ENCODE peak calls at places on chromosomes 7 and 10, in nine cellular contexts. L, G, N, M, V, O, D, S and U are unnamed samples.

GRCh38 chr10:13056461-13057077 is 43.4 kb upstream of the OPTN start:
- DNase-seq in L (no peak), G (no peak), N (peak; percentile 43), M (no peak), V (no peak), O (no peak), D (peak; percentile 21), S (peak; percentile 8), U (peak; percentile 29)

GRCh38 chr10:45023426-45023825 is 22.7 kb downstream of the ZNF22 start:
- DNase-seq in L (no peak), G (no peak), N (no peak), M (no peak), V (no peak), O (no peak), D (no peak), S (no peak), U (peak; percentile 8)

GRCh38 chr7:151565541-151565940 is 45.8 kb upstream of the RHEB start:
- DNase-seq in L (no peak), G (no peak), N (no peak), M (no peak), V (no peak), O (no peak), D (no peak), S (no peak), U (no peak)

GRCh38 chr10:102665904-102666509 is 21.7 kb downstream of the TRIM8 start:
- DNase-seq in L (no peak), G (no peak), N (no peak), M (no peak), V (no peak), O (no peak), D (no peak), S (no peak), U (no peak)

GRCh38 chr7:109387530-109387929 is 817.9 kb downstream of the DNAJB9 start:
- DNase-seq in L (no peak), G (no peak), N (no peak), M (no peak), V (no peak), O (no peak), D (no peak), S (no peak), U (no peak)

GRCh38 chr7:1123721-1124120 is 35.8 kb downstream of the GPER1 start:
- DNase-seq in L (peak; percentile 88), G (peak; percentile 87), N (peak; percentile 12), M (peak; percentile 91), V (peak; percentile 97), O (peak; percentile 59), D (no peak), S (no peak), U (peak; percentile 64)

GRCh38 chr7:3309140-3309539 is 8.1 kb downstream of the SDK1 start:
- DNase-seq in L (no peak), G (no peak), N (no peak), M (no peak), V (no peak), O (no peak), D (no peak), S (peak; percentile 64), U (no peak)

GRCh38 chr10:21172774-21173432 is 275.8 kb upstream of the NEBL start:
- DNase-seq in L (peak; percentile 15), G (no peak), N (peak; percentile 38), M (peak; percentile 32), V (no peak), O (no peak), D (no peak), S (no peak), U (no peak)

GRCh38 chr10:103816431-103816830 is 38.9 kb downstream of the SH3PXD2A start:
- DNase-seq in L (no peak), G (no peak), N (no peak), M (no peak), V (peak; percentile 42), O (no peak), D (no peak), S (no peak), U (peak; percentile 40)

GRCh38 chr7:118974836-118975235 is 750.3 kb downstream of the ANKRD7 start:
- DNase-seq in L (no peak), G (no peak), N (no peak), M (no peak), V (no peak), O (no peak), D (no peak), S (no peak), U (no peak)

GRCh38 chr7:131067220-131067619 is 260.5 kb upstream of the MKLN1 start:
- DNase-seq in L (no peak), G (no peak), N (no peak), M (no peak), V (no peak), O (no peak), D (no peak), S (no peak), U (no peak)

GRCh38 chr10:7525314-7526016 is 114.6 kb upstream of the SFMBT2 start:
- DNase-seq in L (no peak), G (no peak), N (peak; percentile 64), M (peak; percentile 50), V (no peak), O (no peak), D (peak; percentile 67), S (peak; percentile 38), U (peak; percentile 70)

GRCh38 chr10:13390604-13391522 is 42.8 kb upstream of the SEPHS1 start:
- DNase-seq in L (no peak), G (no peak), N (no peak), M (no peak), V (no peak), O (no peak), D (peak; percentile 57), S (no peak), U (no peak)

GRCh38 chr10:132360766-132361447 is 28.9 kb downstream of the LRRC27 start:
- DNase-seq in L (peak; percentile 36), G (no peak), N (peak; percentile 44), M (no peak), V (peak; percentile 62), O (no peak), D (peak; percentile 53), S (no peak), U (no peak)

GRCh38 chr7:112510032-112510742 is 29.4 kb downstream of the LSMEM1 start:
- DNase-seq in L (no peak), G (no peak), N (no peak), M (no peak), V (no peak), O (no peak), D (no peak), S (peak; percentile 79), U (peak; percentile 64)

GRCh38 chr10:48389272-48389671 is 82.8 kb downstream of the MAPK8 start:
- DNase-seq in L (no peak), G (no peak), N (no peak), M (no peak), V (no peak), O (no peak), D (peak; percentile 33), S (no peak), U (no peak)

GRCh38 chr7:1248459-1249131 is 15.9 kb downstream of the UNCX start:
- DNase-seq in L (peak; percentile 11), G (no peak), N (no peak), M (no peak), V (no peak), O (no peak), D (no peak), S (no peak), U (no peak)

GRCh38 chr7:65872776-65873581 is at the start of gene VKORC1L1:
- DNase-seq in L (peak; percentile 97), G (peak; percentile 96), N (peak; percentile 50), M (peak; percentile 96), V (peak; percentile 98), O (peak; percentile 89), D (peak; percentile 92), S (peak; percentile 91), U (peak; percentile 86)
- H3K27ac ChIP-seq in L (peak within 1 kb of the TSS; percentile 80), G (peak within 1 kb of the TSS; percentile 87), N (peak within 1 kb of the TSS; percentile 91), M (peak within 1 kb of the TSS; percentile 96), V (peak within 1 kb of the TSS; percentile 86), O (peak within 1 kb of the TSS; percentile 84), D (peak within 1 kb of the TSS; percentile 85), S (peak within 1 kb of the TSS; percentile 39), U (peak within 1 kb of the TSS; percentile 81)

GRCh38 chr10:71238626-71239025 is 26.3 kb downstream of the UNC5B start:
- DNase-seq in L (no peak), G (no peak), N (no peak), M (no peak), V (no peak), O (no peak), D (no peak), S (no peak), U (no peak)

GRCh38 chr10:71241899-71242620 is 29.7 kb downstream of the UNC5B start:
- DNase-seq in L (no peak), G (peak; percentile 52), N (no peak), M (no peak), V (no peak), O (no peak), D (no peak), S (no peak), U (no peak)

GRCh38 chr10:71241114-71241898 is 28.9 kb downstream of the UNC5B start:
- DNase-seq in L (no peak), G (peak; percentile 74), N (no peak), M (no peak), V (no peak), O (no peak), D (no peak), S (no peak), U (peak; percentile 37)

GRCh38 chr10:71239131-71239915 is 27.0 kb downstream of the UNC5B start:
- DNase-seq in L (no peak), G (peak; percentile 11), N (no peak), M (no peak), V (no peak), O (no peak), D (no peak), S (no peak), U (no peak)

GRCh38 chr10:71239946-71240795 is 27.8 kb downstream of the UNC5B start:
- DNase-seq in L (no peak), G (peak; percentile 50), N (no peak), M (no peak), V (no peak), O (no peak), D (no peak), S (no peak), U (no peak)
- TF ChIP-seq CTCF in L (no peak), G (no peak), N (no peak), M (no peak), V (no peak), O (no peak), D (no peak), S (no peak), U (no peak)

DNA sequence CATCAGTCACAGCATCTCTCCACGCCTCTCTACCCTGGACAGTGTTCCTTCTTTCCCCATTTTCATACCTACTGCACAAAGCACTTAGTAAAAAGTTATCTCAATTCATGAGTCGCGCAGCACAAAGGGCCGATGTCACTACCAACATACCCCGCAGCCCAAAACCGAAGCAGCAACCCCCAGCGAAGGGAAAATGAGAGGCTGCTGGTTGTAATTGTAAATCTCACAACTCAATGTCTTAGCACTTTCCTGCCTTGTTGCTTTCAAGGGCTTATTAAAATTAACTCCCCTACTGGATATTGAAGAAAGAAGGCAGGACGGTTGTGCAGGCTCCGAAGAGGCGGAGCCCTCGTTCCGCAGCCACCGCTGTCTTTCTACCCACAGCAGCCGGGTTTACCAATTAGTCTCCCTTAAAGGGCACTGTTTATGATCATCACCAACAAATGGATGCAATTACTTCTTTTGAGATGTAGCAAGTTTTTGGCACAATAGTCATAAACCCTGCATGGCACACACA is 6.5 kb downstream of the DIP2C start:
- DNase-seq in L (no peak), G (no peak), N (no peak), M (no peak), V (no peak), O (no peak), D (no peak), S (no peak), U (no peak)
- H3K4me3 ChIP-seq in L (peak overlapping the region; percentile 43), G (no peak overlapping the region), N (peak overlapping the region; percentile 40), M (no peak overlapping the region), V (peak overlapping the region; percentile 38), O (no peak overlapping the region), D (peak overlapping the region; percentile 12), S (no peak overlapping the region), U (peak overlapping the region; percentile 38)

GRCh38 chr10:93386496-93387369 is 95.4 kb downstream of the MYOF start:
- DNase-seq in L (peak; percentile 17), G (peak; percentile 19), N (no peak), M (no peak), V (no peak), O (peak; percentile 17), D (no peak), S (no peak), U (peak; percentile 25)
- H3K27ac ChIP-seq in L (peak overlapping the region; percentile 23), G (peak overlapping the region; percentile 78), N (no peak overlapping the region), M (no peak overlapping the region), V (peak overlapping the region; percentile 44), O (peak overlapping the region; percentile 55), D (no peak overlapping the region), S (no peak overlapping the region), U (peak overlapping the region; percentile 39)